ENCODE peak calls at places on chromosome 7, in eight cellular contexts. V is HEK293T; D is T-helper 1 cell; X is neural crest cell; O is GM03348; R is osteocyte; G is stimulated activated CD4-positive, alpha-beta T cell treated with anti-CD3 and anti-CD28 coated beads, TNF-alpha, amount 100 ng/mL, for 24 hours; C is HCT116. M is an unnamed sample.
A peak's percentile ranks its signal among the peaks of the same experiment; 100 is the strongest.

GRCh38 chr7:28879105-28879504 is 79.0 kb downstream of the TRIL start:
- DNase-seq in X (no peak), O (no peak), G (no peak), V (no peak), C (no peak), D (no peak), R (no peak), M (no peak)

GRCh38 chr7:41244246-41244645 is 458.6 kb downstream of the INHBA start:
- DNase-seq in X (no peak), C (no peak), G (no peak), V (no peak), R (no peak), D (no peak), O (peak; percentile 42), M (no peak)

GRCh38 chr7:116569737-116570136 is 44.9 kb downstream of the CAV1 start:
- DNase-seq in O (peak; percentile 66), C (no peak), R (no peak), X (no peak), G (no peak), V (no peak), D (no peak), M (no peak)

GRCh38 chr7:75776295-75776971 is 4.4 kb upstream of the CCL26 start:
- DNase-seq in V (no peak), O (peak; percentile 84), D (peak; percentile 6), X (no peak), R (no peak), G (peak; percentile 40), C (no peak), M (peak; percentile 32)

GRCh38 chr7:4849390-4849789 is 12.4 kb downstream of the PAPOLB start:
- DNase-seq in R (no peak), V (no peak), X (peak; percentile 14), O (no peak), D (no peak), C (peak; percentile 12), G (no peak), M (no peak)

GRCh38 chr7:155009570-155010157 is 6.7 kb upstream of the PAXIP1 start:
- DNase-seq in D (no peak), V (peak; percentile 35), G (no peak), R (no peak), C (peak; percentile 27), X (no peak), O (no peak), M (no peak)

GRCh38 chr7:111380945-111381344 is 181.3 kb downstream of the IMMP2L start:
- DNase-seq in V (no peak), R (no peak), O (no peak), C (no peak), D (no peak), G (no peak), X (no peak), M (no peak)

GRCh38 chr7:139482662-139483466 is 609 bp downstream of the KLRG2 start:
- DNase-seq in R (no peak), D (peak; percentile 2), X (peak; percentile 16), V (peak; percentile 76), O (peak; percentile 60), G (no peak), C (no peak), M (no peak)

GRCh38 chr7:30841025-30841735 is 70.0 kb downstream of the MINDY4 start:
- DNase-seq in C (no peak), O (no peak), X (no peak), G (no peak), D (no peak), R (no peak), V (no peak), M (no peak)

GRCh38 chr7:44811093-44811492 is 14.6 kb downstream of the PPIA start:
- DNase-seq in O (no peak), D (no peak), X (no peak), G (no peak), V (no peak), C (no peak), R (no peak), M (no peak)

GRCh38 chr7:109844362-109844761 is 1246.6 kb upstream of the LRRN3 start:
- DNase-seq in R (no peak), D (no peak), V (no peak), O (no peak), C (peak; percentile 35), X (no peak), G (no peak), M (no peak)

GRCh38 chr7:129351320-129351719 is 82.9 kb upstream of the STRIP2 start:
- DNase-seq in C (no peak), V (no peak), O (no peak), G (no peak), X (no peak), D (no peak), R (no peak), M (no peak)

GRCh38 chr7:73703985-73704639 is 15.4 kb downstream of the STX1A start:
- DNase-seq in X (peak; percentile 65), G (no peak), R (no peak), O (peak; percentile 58), C (no peak), V (peak; percentile 77), D (peak; percentile 31), M (no peak)

GRCh38 chr7:47931788-47932425 is 16.4 kb downstream of the PKD1L1 start:
- DNase-seq in R (no peak), X (no peak), V (no peak), G (no peak), D (no peak), O (peak; percentile 77), C (no peak), M (no peak)

GRCh38 chr7:18497800-18498199 is 2.3 kb downstream of the HDAC9 start:
- DNase-seq in D (no peak), X (no peak), R (no peak), G (no peak), C (no peak), O (no peak), V (no peak), M (no peak)

GRCh38 chr7:5695709-5696345 is 85.6 kb downstream of the RNF216 start:
- DNase-seq in R (no peak), X (no peak), O (peak; percentile 48), G (no peak), C (no peak), D (no peak), V (no peak), M (no peak)

GRCh38 chr7:112986256-112987031 is 100.2 kb downstream of the GPR85 start:
- DNase-seq in R (no peak), O (peak; percentile 62), V (no peak), G (no peak), X (no peak), D (no peak), C (no peak), M (no peak)

GRCh38 chr7:23742051-23742450 is 32.0 kb downstream of the STK31 start:
- DNase-seq in G (no peak), V (no peak), R (no peak), C (no peak), O (no peak), D (no peak), X (no peak), M (no peak)

GRCh38 chr7:94060772-94061171 is 56.6 kb upstream of the BET1 start:
- DNase-seq in G (no peak), D (no peak), V (no peak), X (no peak), R (no peak), C (no peak), O (peak; percentile 16), M (no peak)

GRCh38 chr7:103735377-103735776 is 254.1 kb downstream of the RELN start:
- DNase-seq in O (no peak), X (no peak), G (no peak), R (no peak), D (no peak), C (no peak), V (no peak), M (no peak)

GRCh38 chr7:140231779-140232491 is 55.2 kb upstream of the KDM7A start:
- DNase-seq in G (no peak), V (no peak), D (no peak), X (no peak), O (no peak), R (no peak), C (no peak), M (no peak)

GRCh38 chr7:107966701-107967100 is 36.3 kb downstream of the LAMB1 start:
- DNase-seq in G (no peak), D (no peak), V (no peak), X (no peak), R (no peak), O (peak; percentile 68), C (no peak), M (no peak)

GRCh38 chr7:108380527-108380926 is 75.7 kb downstream of the NRCAM start:
- DNase-seq in D (no peak), V (no peak), C (no peak), X (no peak), R (no peak), G (no peak), O (no peak), M (no peak)

M was measured in activated gamma-delta T cell treated with anti-CD3 and anti-CD28 coated beads, Interleukin-2, amount 50 U/mL, for 16 hours.